ENCODE peak calls at places on chromosomes 5 and 9, in nine cellular contexts. K, C, P, H, S, B, O, A and D are unnamed samples. For H3K27me3, the result is how much of the 10 kb centered on the place peaks cover.

GRCh38 chr5:8905021-8905420 is 640.9 kb downstream of the SEMA5A start:
- DNase-seq in P (no peak), K (peak), A (peak), C (no peak), S (no peak), B (no peak), O (no peak), H (peak), D (no peak)

GRCh38 chr5:174698156-174698555 is 26.2 kb upstream of the MSX2 start:
- DNase-seq in A (no peak), O (peak), C (no peak), S (no peak), H (no peak), K (no peak), P (no peak), B (no peak), D (no peak)

GRCh38 chr5:110496276-110496675 is 230.2 kb downstream of the TMEM232 start:
- DNase-seq in H (no peak), S (no peak), B (no peak), O (no peak), K (no peak), C (no peak), A (no peak), P (no peak), D (no peak)

GRCh38 chr5:136215812-136216211 is 22.9 kb upstream of the SMIM32 start:
- DNase-seq in H (no peak), K (no peak), O (no peak), P (no peak), A (no peak), C (no peak), S (no peak), B (no peak), D (no peak)

GRCh38 chr9:75233011-75233410 is 144.7 kb downstream of the OSTF1 start:
- DNase-seq in P (no peak), B (no peak), S (no peak), K (no peak), C (no peak), O (no peak), A (no peak), H (peak), D (no peak)

GRCh38 chr5:10726179-10726912 is 34.7 kb downstream of the DAP start:
- DNase-seq in B (no peak), H (no peak), C (peak), K (no peak), P (no peak), S (no peak), A (no peak), O (no peak), D (no peak)

GRCh38 chr9:75889977-75890540 is 414 bp upstream of the PCSK5 start:
- DNase-seq in P (peak), S (peak), B (no peak), C (peak), A (peak), H (peak), O (peak), K (peak), D (no peak)

GRCh38 chr9:89781838-89782237 is 177.0 kb downstream of the GADD45G start:
- DNase-seq in P (no peak), H (no peak), S (peak), K (no peak), B (no peak), A (no peak), C (peak), O (no peak), D (no peak)

GRCh38 chr9:121960665-121961064 is 132.4 kb downstream of the TTLL11 start:
- DNase-seq in H (no peak), B (no peak), S (no peak), A (no peak), P (no peak), C (no peak), O (peak), K (no peak), D (no peak)

GRCh38 chr5:98397081-98397480 is 376.4 kb upstream of the RGMB start:
- DNase-seq in B (no peak), O (no peak), A (peak), H (peak), K (no peak), S (no peak), C (no peak), P (no peak), D (no peak)

GRCh38 chr9:35826071-35826701 is 2.3 kb downstream of the FAM221B start:
- DNase-seq in K (peak), H (peak), O (peak), C (no peak), S (peak), B (peak), P (no peak), A (peak), D (no peak)

GRCh38 chr5:59069438-59070079 is 486.7 kb downstream of the RAB3C start:
- DNase-seq in O (no peak), C (no peak), H (peak), S (peak), P (no peak), B (no peak), A (peak), K (no peak), D (no peak)

GRCh38 chr9:129058965-129059795 is 21.7 kb upstream of the DOLPP1 start:
- DNase-seq in H (no peak), A (no peak), B (no peak), K (no peak), C (no peak), P (no peak), S (no peak), O (no peak), D (no peak)

GRCh38 chr9:128282500-128282899 is 6.4 kb downstream of the SWI5 start:
- DNase-seq in A (no peak), H (no peak), B (no peak), C (no peak), P (no peak), O (no peak), K (no peak), S (no peak), D (no peak)

GRCh38 chr5:146699729-146700430 is 178.7 kb downstream of the PPP2R2B start:
- DNase-seq in H (no peak), S (no peak), A (no peak), O (no peak), K (no peak), C (no peak), P (no peak), B (no peak), D (no peak)

GRCh38 chr9:127422787-127423186 is 1.4 kb upstream of the ZNF79 start:
- DNase-seq in P (no peak), B (no peak), S (no peak), A (no peak), H (no peak), O (no peak), K (no peak), C (no peak), D (no peak)

GRCh38 chr9:69515810-69516209 is 156.4 kb downstream of the APBA1 start:
- DNase-seq in C (peak), O (no peak), A (no peak), B (no peak), K (no peak), H (no peak), S (no peak), P (no peak), D (peak)

GRCh38 chr9:89458768-89459496 is 39.0 kb downstream of the SEMA4D start:
- DNase-seq in H (no peak), B (no peak), K (no peak), O (peak), C (peak), A (no peak), P (no peak), S (no peak), D (no peak)

GRCh38 chr5:528625-529511 is 4.6 kb upstream of the SLC9A3 start:
- DNase-seq in P (no peak), B (no peak), A (no peak), S (no peak), H (no peak), K (no peak), C (peak), O (no peak), D (peak)

GRCh38 chr5:32504923-32505596 is 60.5 kb upstream of the ZFR start:
- DNase-seq in A (peak), K (peak), O (peak), S (peak), P (peak), H (no peak), B (no peak), C (peak), D (no peak)

GRCh38 chr9:69023650-69024049 is 9.7 kb upstream of the PRKACG start:
- DNase-seq in O (no peak), B (no peak), P (no peak), K (no peak), A (no peak), H (no peak), S (peak), C (no peak), D (no peak)

GRCh38 chr5:31720811-31721345 is 81.9 kb downstream of the PDZD2 start:
- DNase-seq in B (no peak), P (no peak), H (no peak), O (no peak), K (no peak), S (no peak), C (no peak), A (no peak), D (no peak)

DNA sequence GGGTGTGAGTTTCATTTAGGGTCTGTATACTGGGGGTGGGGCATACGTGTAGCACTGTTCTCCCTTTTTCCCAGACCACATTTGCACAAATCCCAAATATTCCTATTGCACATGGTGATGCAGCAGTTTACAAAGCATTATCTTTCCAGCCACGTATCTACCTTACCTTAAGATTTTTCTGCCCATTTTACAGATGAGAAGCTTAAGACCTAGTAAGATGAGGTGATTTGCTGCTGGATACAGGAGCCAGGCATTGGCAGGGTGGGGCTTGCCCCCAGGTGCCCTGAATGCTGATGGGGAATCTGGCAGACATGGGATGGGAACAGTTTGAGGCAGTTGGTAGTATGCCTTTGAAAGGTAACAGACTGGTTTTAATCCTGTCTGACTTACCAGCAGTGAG is 12.5 kb downstream of the LHX2 start:
- DNase-seq in K (no peak), S (no peak), P (no peak), A (no peak), C (no peak), B (no peak), O (no peak), H (no peak), D (no peak)
- H3K27me3 ChIP-seq in K (half or more), S (under half), P (half or more), A (half or more), C (under half), B (half or more), O (half or more), H (under half), D (half or more)

DNA sequence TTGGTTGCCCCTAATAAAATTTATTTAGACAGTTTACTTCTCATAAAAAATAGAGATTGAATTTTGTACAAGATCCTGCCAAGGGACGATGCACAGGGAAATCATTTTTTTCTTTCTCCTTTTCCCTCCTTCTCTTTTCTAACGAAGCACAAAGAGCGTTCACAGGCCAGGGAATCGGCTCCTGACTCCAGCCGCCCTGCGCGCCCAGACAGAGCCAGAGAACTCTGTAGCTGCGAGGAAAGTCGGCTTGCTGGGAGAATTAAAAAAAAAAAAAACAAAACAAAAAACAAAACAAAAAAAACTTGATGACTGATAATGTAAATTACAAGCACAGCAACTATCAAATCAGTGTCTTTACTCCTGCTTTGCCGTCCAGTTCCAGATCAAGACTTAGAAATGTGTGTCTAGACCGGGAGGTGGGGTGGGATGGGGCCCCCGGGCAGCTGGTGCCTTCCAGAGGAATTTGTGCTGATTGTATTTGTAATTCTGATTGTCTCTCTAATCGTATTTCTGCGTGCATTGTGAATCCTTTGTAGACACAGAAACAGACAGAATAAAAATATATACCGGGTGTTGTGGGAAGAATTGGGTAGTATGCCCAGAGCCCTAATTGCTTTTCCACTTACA is 3.6 kb upstream of the OTP start:
- DNase-seq in B (no peak), P (no peak), S (no peak), A (no peak), K (no peak), O (peak), C (no peak), H (no peak), D (no peak)
- H3K27me3 ChIP-seq in B (half or more), P (half or more), S (half or more), A (half or more), K (half or more), O (half or more), C (under half), H (half or more), D (half or more)

GRCh38 chr5:180683523-180683922 is 34.1 kb upstream of the FLT4 start:
- DNase-seq in S (no peak), P (no peak), B (no peak), C (no peak), A (no peak), O (no peak), K (no peak), H (no peak), D (no peak)

GRCh38 chr5:180688326-180689070 is 39.1 kb upstream of the FLT4 start:
- DNase-seq in A (no peak), P (no peak), C (no peak), O (no peak), S (no peak), K (no peak), H (no peak), B (no peak), D (no peak)

GRCh38 chr5:180684623-180685161 is 35.3 kb upstream of the FLT4 start:
- DNase-seq in P (no peak), C (no peak), B (no peak), A (no peak), H (no peak), S (no peak), O (no peak), K (no peak), D (no peak)

DNA sequence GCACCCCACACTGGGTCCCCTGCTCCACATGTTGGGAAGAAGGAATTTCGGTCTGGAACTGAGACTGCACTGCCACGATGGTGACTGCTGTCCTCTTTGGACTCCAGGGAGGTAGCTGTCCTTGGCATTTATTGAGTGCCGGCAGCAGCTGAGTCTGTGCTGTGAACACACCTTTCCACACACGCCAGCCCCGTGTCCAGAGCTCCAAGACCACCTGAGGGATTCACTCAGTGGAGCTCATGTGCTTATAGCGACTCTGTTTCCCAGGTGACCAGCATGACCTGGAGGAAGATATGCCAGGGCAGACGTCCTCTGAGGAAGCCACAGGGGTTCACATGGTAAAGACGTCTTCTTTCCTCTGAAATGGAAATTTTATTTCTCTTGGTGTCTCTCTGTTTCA is 33.2 kb upstream of the FLT4 start:
- DNase-seq in A (no peak), S (no peak), B (no peak), O (no peak), H (no peak), K (no peak), C (no peak), P (no peak), D (no peak)
- H3K27me3 ChIP-seq in A (under half), S (under half), B (under half), O (under half), H (under half), K (under half), C (under half), P (half or more), D (under half)

GRCh38 chr5:158390556-158390955 is 531.6 kb upstream of the CLINT1 start:
- DNase-seq in C (no peak), O (no peak), S (no peak), H (peak), P (no peak), K (no peak), A (peak), B (no peak), D (no peak)
- H3K27me3 ChIP-seq in C (under half), O (under half), S (under half), H (under half), P (under half), K (under half), A (under half), B (under half), D (under half)

GRCh38 chr9:131069699-131070098 is 26.6 kb upstream of the AIF1L start:
- DNase-seq in A (no peak), S (no peak), K (no peak), C (no peak), P (no peak), B (no peak), H (no peak), O (no peak), D (no peak)

GRCh38 chr9:131065599-131065998 is 30.7 kb upstream of the AIF1L start:
- DNase-seq in H (no peak), O (no peak), S (no peak), A (no peak), C (no peak), K (no peak), P (no peak), B (no peak), D (no peak)

GRCh38 chr9:131067625-131068024 is 28.7 kb upstream of the AIF1L start:
- DNase-seq in P (no peak), O (no peak), S (no peak), C (no peak), A (no peak), K (no peak), B (no peak), H (no peak), D (no peak)

GRCh38 chr9:131072107-131072870 is 24.0 kb upstream of the AIF1L start:
- DNase-seq in O (no peak), C (no peak), P (no peak), B (no peak), H (no peak), S (no peak), K (no peak), A (no peak), D (no peak)

DNA sequence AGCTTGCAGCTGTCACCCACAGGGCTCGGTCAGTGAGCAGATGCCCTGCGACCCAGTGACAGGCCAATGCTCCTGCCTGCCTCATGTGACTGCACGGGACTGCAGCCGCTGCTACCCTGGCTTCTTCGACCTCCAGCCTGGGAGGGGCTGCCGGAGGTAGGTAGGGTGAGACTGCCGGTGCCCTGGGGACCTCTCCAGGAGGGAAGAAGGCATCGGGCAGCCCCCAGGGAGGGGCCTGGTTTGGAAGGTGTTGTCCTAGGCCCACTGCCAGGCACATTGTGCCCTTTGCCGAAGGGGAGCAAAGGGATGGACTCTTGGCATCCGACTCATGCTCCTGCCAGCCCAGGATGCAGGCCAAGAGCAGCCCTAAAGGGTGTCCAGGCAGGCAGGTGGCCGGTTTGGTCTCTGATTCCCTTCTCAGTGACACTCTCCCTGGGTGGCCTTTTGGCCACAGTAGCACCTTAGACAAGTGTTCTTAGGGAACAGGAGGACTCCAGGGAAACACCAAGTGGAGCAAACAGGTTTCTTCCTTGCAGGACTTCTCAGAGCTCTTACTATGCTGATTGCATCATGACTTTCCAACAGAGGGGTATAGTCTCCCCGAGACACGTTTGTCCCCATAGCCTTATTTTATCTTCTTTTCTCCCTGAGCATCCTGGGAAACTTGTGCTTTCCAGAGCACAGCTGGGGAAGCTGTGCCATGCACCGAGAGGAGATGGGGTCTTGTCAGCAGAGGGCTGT is 28.1 kb upstream of the AIF1L start:
- DNase-seq in C (no peak), S (no peak), P (peak), A (no peak), H (no peak), B (no peak), O (no peak), K (no peak), D (no peak)
- H3K27me3 ChIP-seq in C (under half), S (under half), P (under half), A (under half), H (under half), B (under half), O (under half), K (under half), D (under half)